ENCODE peak calls at places on chromosome 19, in seven cellular contexts. One of them, this sample, is unnamed.

GRCh38 chr19:35882074-35882832 is 13.9 kb downstream of the APLP1 start:
- DNase-seq in neural progenitor cell: peak; percentile 42
- DNase-seq in K562: peak; percentile 45
- DNase-seq in left ventricle myocardium inferior: no peak
- DNase-seq in thyroid gland: peak; percentile 39
- DNase-seq in uterus: peak; percentile 60
- DNase-seq in colonic mucosa: peak; percentile 62
- DNase-seq in this sample: no peak

GRCh38 chr19:29694669-29695627 is 20.1 kb downstream of the C19orf12 start:
- DNase-seq in neural progenitor cell: peak; percentile 85
- DNase-seq in K562: peak; percentile 65
- DNase-seq in left ventricle myocardium inferior: peak; percentile 82
- DNase-seq in thyroid gland: peak; percentile 75
- DNase-seq in uterus: peak; percentile 80
- DNase-seq in colonic mucosa: peak; percentile 75
- DNase-seq in this sample: peak; percentile 59

GRCh38 chr19:37537391-37537947 is 30.7 kb downstream of the ZNF793 start:
- DNase-seq in neural progenitor cell: no peak
- DNase-seq in K562: no peak
- DNase-seq in left ventricle myocardium inferior: no peak
- DNase-seq in thyroid gland: no peak
- DNase-seq in uterus: no peak
- DNase-seq in colonic mucosa: no peak
- DNase-seq in this sample: no peak

GRCh38 chr19:787551-787950 is 9.7 kb upstream of the PTBP1 start:
- DNase-seq in neural progenitor cell: no peak
- DNase-seq in K562: no peak
- DNase-seq in left ventricle myocardium inferior: no peak
- DNase-seq in thyroid gland: no peak
- DNase-seq in uterus: no peak
- DNase-seq in colonic mucosa: no peak
- DNase-seq in this sample: no peak

GRCh38 chr19:46945668-46946067 is 74.0 kb upstream of the NPAS1 start:
- DNase-seq in neural progenitor cell: no peak
- DNase-seq in K562: no peak
- DNase-seq in left ventricle myocardium inferior: no peak
- DNase-seq in thyroid gland: peak; percentile 28
- DNase-seq in uterus: no peak
- DNase-seq in colonic mucosa: no peak
- DNase-seq in this sample: no peak

GRCh38 chr19:21092107-21092506 is 10.1 kb downstream of the ZNF714 start:
- DNase-seq in neural progenitor cell: no peak
- DNase-seq in K562: no peak
- DNase-seq in left ventricle myocardium inferior: no peak
- DNase-seq in thyroid gland: peak; percentile 62
- DNase-seq in uterus: no peak
- DNase-seq in colonic mucosa: no peak
- DNase-seq in this sample: no peak

GRCh38 chr19:7986321-7987083 is 18.9 kb downstream of the ELAVL1 start:
- DNase-seq in neural progenitor cell: no peak
- DNase-seq in K562: no peak
- DNase-seq in left ventricle myocardium inferior: no peak
- DNase-seq in thyroid gland: no peak
- DNase-seq in uterus: no peak
- DNase-seq in colonic mucosa: no peak
- DNase-seq in this sample: no peak

GRCh38 chr19:20928371-20928770 is 5.3 kb downstream of the ZNF85 start:
- DNase-seq in neural progenitor cell: no peak
- DNase-seq in K562: no peak
- DNase-seq in left ventricle myocardium inferior: no peak
- DNase-seq in thyroid gland: no peak
- DNase-seq in uterus: no peak
- DNase-seq in colonic mucosa: no peak
- DNase-seq in this sample: no peak

GRCh38 chr19:50676625-50677197 is 27.5 kb downstream of the C19orf81 start:
- DNase-seq in neural progenitor cell: no peak
- DNase-seq in K562: no peak
- DNase-seq in left ventricle myocardium inferior: no peak
- DNase-seq in thyroid gland: no peak
- DNase-seq in uterus: no peak
- DNase-seq in colonic mucosa: no peak
- DNase-seq in this sample: no peak

GRCh38 chr19:46928951-46929350 is 68.2 kb downstream of the ARHGAP35 start:
- DNase-seq in neural progenitor cell: no peak
- DNase-seq in K562: no peak
- DNase-seq in left ventricle myocardium inferior: no peak
- DNase-seq in thyroid gland: no peak
- DNase-seq in uterus: no peak
- DNase-seq in colonic mucosa: no peak
- DNase-seq in this sample: no peak

GRCh38 chr19:2476451-2477140 is 669 bp downstream of the GADD45B start:
- DNase-seq in neural progenitor cell: peak; percentile 73
- DNase-seq in K562: peak; percentile 72
- DNase-seq in left ventricle myocardium inferior: peak; percentile 49
- DNase-seq in thyroid gland: peak; percentile 42
- DNase-seq in uterus: peak; percentile 50
- DNase-seq in colonic mucosa: peak; percentile 73
- DNase-seq in this sample: no peak

GRCh38 chr19:15304140-15304705 is 28.1 kb downstream of the BRD4 start:
- DNase-seq in neural progenitor cell: no peak
- DNase-seq in K562: no peak
- DNase-seq in left ventricle myocardium inferior: peak; percentile 40
- DNase-seq in thyroid gland: no peak
- DNase-seq in uterus: no peak
- DNase-seq in colonic mucosa: no peak
- DNase-seq in this sample: no peak

GRCh38 chr19:29878973-29879654 is 62.9 kb upstream of the URI1 start:
- DNase-seq in neural progenitor cell: peak; percentile 18
- DNase-seq in K562: peak; percentile 77
- DNase-seq in left ventricle myocardium inferior: no peak
- DNase-seq in thyroid gland: peak; percentile 37
- DNase-seq in uterus: no peak
- DNase-seq in colonic mucosa: no peak
- DNase-seq in this sample: no peak

GRCh38 chr19:4373601-4374441 is 26.5 kb downstream of the SH3GL1 start:
- DNase-seq in neural progenitor cell: no peak
- DNase-seq in K562: no peak
- DNase-seq in left ventricle myocardium inferior: peak; percentile 55
- DNase-seq in thyroid gland: peak; percentile 51
- DNase-seq in uterus: no peak
- DNase-seq in colonic mucosa: no peak
- DNase-seq in this sample: no peak

DNA sequence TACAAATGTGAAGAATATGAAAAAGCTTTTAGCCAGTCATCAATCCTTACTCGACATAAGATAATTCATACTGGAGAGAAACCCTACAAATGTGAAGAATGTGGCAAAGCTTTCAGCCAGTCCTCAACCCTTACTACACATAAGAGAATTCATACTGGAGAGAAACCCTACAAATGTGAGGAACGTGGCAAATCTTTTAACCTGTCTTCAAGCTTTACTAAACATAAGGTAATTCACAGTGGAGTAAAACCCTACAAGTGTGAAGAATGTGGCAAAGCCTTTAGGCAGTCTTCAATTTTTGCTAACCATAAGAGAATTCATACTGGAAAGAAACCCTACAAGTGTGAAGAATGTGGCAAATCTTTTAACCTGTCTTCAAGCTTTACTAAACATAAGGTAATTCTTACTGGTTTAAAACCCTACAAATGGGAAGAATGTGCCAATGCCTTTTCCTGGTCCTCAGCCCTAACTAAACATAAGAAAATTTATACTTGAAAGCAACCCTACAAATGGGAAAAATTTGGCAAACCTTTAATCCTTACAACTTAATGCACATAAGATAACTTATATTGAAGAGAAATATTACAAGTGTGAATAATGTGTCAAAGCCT is 74.1 kb upstream of the ZNF681 start:
- DNase-seq in neural progenitor cell: no peak
- DNase-seq in K562: no peak
- DNase-seq in left ventricle myocardium inferior: no peak
- DNase-seq in thyroid gland: no peak
- DNase-seq in uterus: no peak
- DNase-seq in colonic mucosa: no peak
- DNase-seq in this sample: no peak
- H3K9me3 ChIP-seq in neural progenitor cell: peaks cover 72% of the 10 kb centered on the region
- H3K9me3 ChIP-seq in K562: peaks cover 7% of the 10 kb centered on the region
- H3K9me3 ChIP-seq in left ventricle myocardium inferior: peaks cover 99% of the 10 kb centered on the region
- H3K9me3 ChIP-seq in thyroid gland: no peaks in the 10 kb centered on the region
- H3K9me3 ChIP-seq in uterus: no peaks in the 10 kb centered on the region
- H3K9me3 ChIP-seq in colonic mucosa: peaks cover 6% of the 10 kb centered on the region
- H3K9me3 ChIP-seq in this sample: peaks cover 7% of the 10 kb centered on the region

GRCh38 chr19:58009666-58010301 is 7.2 kb upstream of the ZNF606 start:
- DNase-seq in neural progenitor cell: peak; percentile 71
- DNase-seq in K562: peak; percentile 60
- DNase-seq in left ventricle myocardium inferior: peak; percentile 85
- DNase-seq in thyroid gland: peak; percentile 93
- DNase-seq in uterus: peak; percentile 83
- DNase-seq in colonic mucosa: peak; percentile 92
- DNase-seq in this sample: peak; percentile 29
- H3K9me3 ChIP-seq in neural progenitor cell: peaks cover 18% of the 10 kb centered on the region
- H3K9me3 ChIP-seq in K562: no peaks in the 10 kb centered on the region
- H3K9me3 ChIP-seq in left ventricle myocardium inferior: peaks cover 86% of the 10 kb centered on the region
- H3K9me3 ChIP-seq in thyroid gland: no peaks in the 10 kb centered on the region
- H3K9me3 ChIP-seq in uterus: no peaks in the 10 kb centered on the region
- H3K9me3 ChIP-seq in colonic mucosa: peaks cover 9% of the 10 kb centered on the region
- H3K9me3 ChIP-seq in this sample: peaks cover 86% of the 10 kb centered on the region

DNA sequence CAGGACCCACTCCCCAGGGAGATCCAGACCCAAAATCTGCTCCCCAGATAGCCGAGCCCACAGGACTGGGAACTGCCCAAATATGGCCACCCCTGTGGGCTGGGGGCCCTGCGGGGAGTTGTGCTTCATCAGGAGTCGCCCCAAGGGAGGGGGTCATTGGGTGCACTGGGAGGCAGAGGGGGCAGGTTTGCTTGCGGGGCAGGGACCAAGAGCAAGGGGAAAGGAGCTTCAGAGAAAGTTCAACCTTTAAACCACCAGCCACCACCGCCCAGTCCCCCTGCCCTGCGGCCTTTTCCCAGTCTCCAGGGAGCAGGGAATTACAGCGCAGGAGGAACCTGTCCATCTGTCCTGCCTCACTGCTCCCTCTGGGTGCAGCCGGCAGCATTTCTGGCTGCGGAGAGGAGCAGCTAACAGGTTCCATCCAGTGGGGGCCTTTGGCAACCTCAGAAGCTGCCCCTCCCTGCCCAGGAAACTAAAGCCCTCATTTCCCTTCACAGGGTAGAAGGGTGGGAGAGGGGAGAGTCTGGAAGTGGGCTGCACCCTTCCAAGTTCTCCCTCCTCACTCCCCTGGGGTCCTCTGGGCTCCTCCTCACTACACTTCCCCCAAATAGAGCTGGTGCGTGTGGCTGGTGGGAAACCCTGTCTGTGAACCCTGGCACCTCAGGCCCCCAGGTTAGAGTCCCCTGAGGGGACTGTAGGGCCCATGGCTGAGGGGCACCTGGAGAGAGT is 13.8 kb upstream of the ASF1B start:
- DNase-seq in neural progenitor cell: no peak
- DNase-seq in K562: no peak
- DNase-seq in left ventricle myocardium inferior: no peak
- DNase-seq in thyroid gland: no peak
- DNase-seq in uterus: no peak
- DNase-seq in colonic mucosa: no peak
- DNase-seq in this sample: no peak
- H3K9me3 ChIP-seq in neural progenitor cell: no peaks in the 10 kb centered on the region
- H3K9me3 ChIP-seq in K562: no peaks in the 10 kb centered on the region
- H3K9me3 ChIP-seq in left ventricle myocardium inferior: no peaks in the 10 kb centered on the region
- H3K9me3 ChIP-seq in thyroid gland: no peaks in the 10 kb centered on the region
- H3K9me3 ChIP-seq in uterus: no peaks in the 10 kb centered on the region
- H3K9me3 ChIP-seq in colonic mucosa: no peaks in the 10 kb centered on the region
- H3K9me3 ChIP-seq in this sample: no peaks in the 10 kb centered on the region

GRCh38 chr19:27736225-27736624 is 1476.7 kb downstream of the UQCRFS1 start:
- DNase-seq in neural progenitor cell: no peak
- DNase-seq in K562: no peak
- DNase-seq in left ventricle myocardium inferior: no peak
- DNase-seq in thyroid gland: no peak
- DNase-seq in uterus: no peak
- DNase-seq in colonic mucosa: no peak
- DNase-seq in this sample: no peak
- H3K9me3 ChIP-seq in neural progenitor cell: peaks cover 20% of the 10 kb centered on the region
- H3K9me3 ChIP-seq in K562: no peaks in the 10 kb centered on the region
- H3K9me3 ChIP-seq in left ventricle myocardium inferior: peaks cover 4% of the 10 kb centered on the region
- H3K9me3 ChIP-seq in thyroid gland: no peaks in the 10 kb centered on the region
- H3K9me3 ChIP-seq in uterus: no peaks in the 10 kb centered on the region
- H3K9me3 ChIP-seq in colonic mucosa: peaks cover 3% of the 10 kb centered on the region
- H3K9me3 ChIP-seq in this sample: no peaks in the 10 kb centered on the region

DNA sequence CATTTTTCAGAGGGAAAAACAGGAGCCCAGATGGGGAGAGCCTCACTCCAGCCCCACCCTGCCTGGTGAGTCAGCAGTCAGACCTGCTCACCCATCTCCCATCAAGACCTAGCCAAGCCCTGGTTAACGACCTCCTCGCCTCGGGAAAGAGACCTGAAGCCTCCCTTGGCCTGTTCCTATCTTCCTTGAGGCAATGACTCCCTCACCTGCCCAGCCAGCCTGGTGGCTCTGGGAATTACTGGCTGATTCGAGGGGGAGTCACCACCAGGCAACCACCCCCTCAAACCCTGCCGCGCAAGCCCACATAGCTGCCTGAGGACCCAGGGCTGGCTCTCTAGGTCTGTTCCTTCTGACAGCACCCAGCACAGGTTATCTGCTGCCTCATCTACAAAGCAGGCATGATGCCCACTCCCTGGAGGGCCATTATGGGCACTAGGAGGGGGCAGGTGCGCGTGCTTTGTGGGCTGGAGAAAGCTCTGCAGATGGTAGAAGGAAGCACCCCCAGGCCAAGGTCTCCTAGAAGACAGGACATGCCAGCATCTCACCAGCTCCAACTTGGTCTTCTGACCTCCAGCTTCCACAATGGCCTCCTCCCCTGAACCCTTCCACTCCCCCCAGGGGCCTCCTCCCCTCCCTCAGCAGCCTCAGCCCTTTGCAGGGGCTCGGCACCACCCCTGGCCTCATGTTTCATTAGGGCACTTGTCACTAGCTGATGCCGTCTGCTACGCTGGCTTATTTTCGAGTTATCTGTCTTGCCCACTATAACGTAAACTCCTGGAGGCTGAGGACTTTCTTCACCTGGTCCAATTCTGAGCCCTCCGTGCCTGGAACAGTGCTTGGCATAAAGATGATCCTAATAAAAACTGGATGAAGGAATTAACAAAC is 10.4 kb downstream of the DEDD2 start:
- DNase-seq in neural progenitor cell: no peak
- DNase-seq in K562: peak; percentile 54
- DNase-seq in left ventricle myocardium inferior: no peak
- DNase-seq in thyroid gland: no peak
- DNase-seq in uterus: no peak
- DNase-seq in colonic mucosa: peak; percentile 56
- DNase-seq in this sample: no peak
- H3K9me3 ChIP-seq in neural progenitor cell: no peaks in the 10 kb centered on the region
- H3K9me3 ChIP-seq in K562: no peaks in the 10 kb centered on the region
- H3K9me3 ChIP-seq in left ventricle myocardium inferior: no peaks in the 10 kb centered on the region
- H3K9me3 ChIP-seq in thyroid gland: no peaks in the 10 kb centered on the region
- H3K9me3 ChIP-seq in uterus: no peaks in the 10 kb centered on the region
- H3K9me3 ChIP-seq in colonic mucosa: no peaks in the 10 kb centered on the region
- H3K9me3 ChIP-seq in this sample: no peaks in the 10 kb centered on the region

DNA sequence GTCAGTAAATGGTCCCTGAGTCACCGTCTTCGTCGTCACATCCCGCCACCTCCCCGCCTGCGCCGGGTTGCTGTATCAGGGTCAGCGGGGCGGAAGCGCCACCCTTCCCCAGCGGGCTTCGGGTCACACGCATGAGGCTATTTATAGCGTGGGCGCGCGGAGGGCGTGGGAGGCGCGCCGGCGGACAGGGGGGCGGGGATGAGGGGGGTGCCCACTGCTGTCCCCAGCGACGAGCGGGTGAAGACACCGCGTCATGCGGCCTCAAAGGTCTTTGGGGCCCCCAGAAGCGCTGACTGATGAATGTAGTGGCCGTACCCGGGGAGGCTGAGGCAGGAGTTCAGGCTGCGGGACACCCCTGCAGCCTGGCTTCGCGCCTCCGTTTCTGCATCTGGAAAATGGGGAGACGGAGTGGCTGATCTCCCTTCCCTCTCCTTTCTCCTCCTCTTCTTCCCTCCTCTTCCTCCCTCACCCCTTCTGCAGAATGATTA is 7.9 kb downstream of the UNC13A start:
- DNase-seq in neural progenitor cell: peak; percentile 67
- DNase-seq in K562: peak; percentile 89
- DNase-seq in left ventricle myocardium inferior: peak; percentile 82
- DNase-seq in thyroid gland: peak; percentile 41
- DNase-seq in uterus: peak; percentile 58
- DNase-seq in colonic mucosa: peak; percentile 24
- DNase-seq in this sample: no peak
- H3K9me3 ChIP-seq in neural progenitor cell: no peaks in the 10 kb centered on the region
- H3K9me3 ChIP-seq in K562: no peaks in the 10 kb centered on the region
- H3K9me3 ChIP-seq in left ventricle myocardium inferior: no peaks in the 10 kb centered on the region
- H3K9me3 ChIP-seq in thyroid gland: no peaks in the 10 kb centered on the region
- H3K9me3 ChIP-seq in uterus: no peaks in the 10 kb centered on the region
- H3K9me3 ChIP-seq in colonic mucosa: no peaks in the 10 kb centered on the region
- H3K9me3 ChIP-seq in this sample: no peaks in the 10 kb centered on the region